ENCODE peak calls at places on chromosomes 5 and 9, in five cellular contexts. M is K562, R is PC-3, L is astrocyte, G is HCT116. Y is an unnamed sample.

GRCh38 chr5:35138232-35138631 is 90.5 kb upstream of the AGXT2 start:
- DNase-seq in R (peak), G (no peak), L (peak), M (no peak), Y (no peak)

GRCh38 chr5:181223041-181223728 is at the start of gene TRIM41:
- DNase-seq in R (peak), L (peak), M (peak), G (peak), Y (peak)

GRCh38 chr5:10524376-10525123 is 39.3 kb upstream of the ANKRD33B start:
- DNase-seq in R (no peak), L (peak), M (no peak), G (no peak), Y (no peak)

GRCh38 chr5:88396635-88397285 is 128.1 kb upstream of the TMEM161B start:
- DNase-seq in L (no peak), G (no peak), R (no peak), M (no peak), Y (no peak)

GRCh38 chr5:150787659-150788058 is 9.1 kb downstream of the SMIM3 start:
- DNase-seq in M (no peak), L (no peak), R (no peak), G (no peak), Y (no peak)

GRCh38 chr5:181246276-181247050 is 2.8 kb upstream of the RACK1 start:
- DNase-seq in G (peak), R (peak), L (peak), M (peak), Y (peak)

GRCh38 chr9:34588671-34589370 is 703 bp downstream of the CNTFR start:
- DNase-seq in G (no peak), M (no peak), R (no peak), L (no peak), Y (no peak)

GRCh38 chr5:21806943-21807342 is 1046.2 kb downstream of the CDH12 start:
- DNase-seq in M (no peak), G (no peak), R (peak), L (no peak), Y (peak)

GRCh38 chr9:3756071-3756470 is 230.3 kb upstream of the RFX3 start:
- DNase-seq in R (no peak), G (no peak), M (no peak), L (no peak), Y (no peak)

GRCh38 chr5:88145603-88146467 is 122.8 kb downstream of the TMEM161B start:
- DNase-seq in G (no peak), L (peak), R (no peak), M (no peak), Y (no peak)

GRCh38 chr5:34735436-34736426 is 79.6 kb downstream of the RAI14 start:
- DNase-seq in M (no peak), L (peak), G (no peak), R (no peak), Y (no peak)

GRCh38 chr5:56585973-56586740 is 229.2 kb upstream of the MAP3K1 start:
- DNase-seq in G (no peak), L (no peak), R (no peak), M (no peak), Y (no peak)

GRCh38 chr5:149826574-149826973 is 96.5 kb downstream of the PPARGC1B start:
- DNase-seq in R (no peak), G (no peak), M (no peak), L (no peak), Y (no peak)

GRCh38 chr5:157729858-157730257 is 1.4 kb upstream of the THG1L start:
- DNase-seq in L (no peak), M (no peak), G (no peak), R (no peak), Y (no peak)

GRCh38 chr9:36818965-36819870 is 214.8 kb downstream of the PAX5 start:
- DNase-seq in G (no peak), R (no peak), L (peak), M (no peak), Y (no peak)

GRCh38 chr5:37554938-37555337 is 175.8 kb downstream of the WDR70 start:
- DNase-seq in G (no peak), L (no peak), R (peak), M (peak), Y (no peak)

GRCh38 chr5:91373600-91373999 is 9.5 kb downstream of the ARRDC3 start:
- DNase-seq in G (no peak), M (no peak), R (no peak), L (no peak), Y (no peak)

GRCh38 chr5:10594591-10595210 is 30.8 kb downstream of the ANKRD33B start:
- DNase-seq in R (no peak), M (no peak), G (no peak), L (peak), Y (no peak)

GRCh38 chr5:157100140-157100679 is 8.6 kb downstream of the HAVCR2 start:
- DNase-seq in L (peak), G (no peak), R (peak), M (no peak), Y (no peak)

GRCh38 chr5:14109041-14109747 is 33.9 kb upstream of the TRIO start:
- DNase-seq in L (peak), R (peak), M (no peak), G (no peak), Y (peak)

GRCh38 chr5:149063017-149063687 is at the start of gene SH3TC2:
- DNase-seq in G (peak), L (peak), M (no peak), R (peak), Y (peak)

GRCh38 chr5:14721990-14722656 is 57.6 kb downstream of the OTULIN start:
- DNase-seq in R (no peak), G (no peak), L (peak), M (no peak), Y (no peak)

GRCh38 chr5:169384661-169385060 is 83.7 kb upstream of the SLIT3 start:
- DNase-seq in M (no peak), L (peak), G (no peak), R (no peak), Y (no peak)

GRCh38 chr5:143624465-143624864 is 187.5 kb upstream of the HMHB1 start:
- DNase-seq in M (no peak), R (no peak), G (no peak), L (no peak), Y (no peak)

GRCh38 chr5:173963867-173964429 is 25.0 kb upstream of the C5orf47 start:
- DNase-seq in M (no peak), L (peak), G (no peak), R (peak), Y (no peak)
- H3K4me3 ChIP-seq in M (no peak), L (peak), G (no peak), R (peak), Y (no peak)

DNA sequence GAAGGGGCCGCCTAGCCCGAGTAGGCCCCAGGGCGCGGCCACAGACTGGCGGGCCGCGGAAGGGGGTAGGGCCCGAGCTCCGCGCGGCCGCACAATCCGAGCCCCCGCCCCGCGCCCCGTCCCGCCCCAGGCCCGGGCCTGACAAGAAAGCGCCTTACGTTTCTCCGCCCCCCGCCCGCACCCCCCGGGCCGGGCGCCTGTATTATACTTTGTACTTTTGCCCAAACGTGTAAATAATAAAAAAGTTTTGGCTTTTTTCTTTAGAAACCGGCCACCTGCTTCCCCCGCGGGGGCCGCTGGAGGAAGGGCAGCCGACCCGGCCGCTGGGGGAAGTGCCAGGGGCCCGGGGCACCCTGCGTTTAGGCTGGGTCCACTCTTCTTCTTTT is 2.6 kb downstream of the TLX3 start:
- DNase-seq in R (no peak), M (no peak), G (no peak), L (no peak), Y (no peak)
- TF ChIP-seq EZH2 in R (no peak), M (no peak), G (no peak), L (no peak), Y (no peak)

GRCh38 chr5:59037453-59038168 is 454.7 kb downstream of the RAB3C start:
- DNase-seq in M (no peak), R (no peak), G (no peak), L (no peak), Y (no peak)

GRCh38 chr5:59034498-59035186 is 451.8 kb downstream of the RAB3C start:
- DNase-seq in M (no peak), L (peak), R (peak), G (no peak), Y (peak)

GRCh38 chr5:59036274-59036961 is 453.5 kb downstream of the RAB3C start:
- DNase-seq in R (peak), L (peak), G (peak), M (no peak), Y (peak)

GRCh38 chr5:59037041-59037440 is 454.2 kb downstream of the RAB3C start:
- DNase-seq in G (no peak), M (no peak), L (no peak), R (no peak), Y (no peak)

DNA sequence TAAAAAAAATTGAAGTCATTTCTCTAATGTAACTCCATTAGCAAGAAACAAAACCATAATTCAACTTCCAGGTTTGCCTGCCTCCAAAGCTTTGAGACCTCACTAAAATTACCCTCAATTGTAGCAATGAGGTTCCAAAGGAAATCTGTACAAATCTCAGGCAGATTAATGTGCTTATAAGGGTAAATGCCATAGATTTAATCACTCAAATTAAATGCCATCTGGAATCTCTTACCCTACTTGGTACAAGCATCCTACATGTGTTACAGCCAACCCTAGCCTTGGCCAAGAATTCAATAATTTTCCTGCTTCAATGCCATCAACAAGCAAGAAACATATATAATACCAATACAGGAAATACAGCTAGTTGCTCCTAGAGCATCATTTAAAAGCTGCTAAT is 452.8 kb downstream of the RAB3C start:
- DNase-seq in M (no peak), R (no peak), G (no peak), L (no peak), Y (peak)
- H3K4me3 ChIP-seq in M (no peak), R (peak), G (no peak), L (no peak), Y (no peak)

GRCh38 chr5:1445313-1445894 is at the start of gene SLC6A3:
- DNase-seq in G (no peak), M (peak), R (no peak), L (no peak), Y (peak)

GRCh38 chr5:1444361-1445189 is 665 bp downstream of the SLC6A3 start:
- DNase-seq in G (no peak), R (no peak), M (no peak), L (no peak), Y (no peak)

GRCh38 chr5:1446602-1447343 is 1.5 kb upstream of the SLC6A3 start:
- DNase-seq in M (no peak), L (no peak), G (no peak), R (no peak), Y (no peak)

GRCh38 chr5:1447772-1448361 is 2.6 kb upstream of the SLC6A3 start:
- DNase-seq in R (no peak), M (no peak), G (no peak), L (no peak), Y (no peak)

GRCh38 chr5:1445895-1446601 is 808 bp upstream of the SLC6A3 start:
- DNase-seq in M (no peak), R (no peak), G (no peak), L (no peak), Y (no peak)
- TF ChIP-seq EZH2 in M (no peak), R (no peak), G (no peak), L (peak), Y (peak)

GRCh38 chr9:129481424-129481823 is 139.5 kb downstream of the C9orf50 start:
- DNase-seq in R (no peak), L (no peak), G (no peak), M (no peak), Y (no peak)
- H3K4me3 ChIP-seq in R (no peak), L (no peak), G (no peak), M (peak), Y (peak)

GRCh38 chr9:93948456-93949072 is 6.6 kb downstream of the BARX1 start:
- DNase-seq in R (no peak), M (no peak), G (no peak), L (no peak), Y (no peak)
- TF ChIP-seq EZH2 in R (no peak), M (no peak), G (no peak), L (no peak), Y (peak)